ENCODE peak calls at places on chromosome 10, in seven cellular contexts. One of them, this sample, is unnamed.

GRCh38 chr10:59807629-59808620 is 54.7 kb upstream of the MRLN start:
- DNase-seq in T-helper 9 cell: no peak
- DNase-seq in astrocyte of the spinal cord: no peak
- DNase-seq in GM19239: no peak
- DNase-seq in hypothalamus: no peak
- DNase-seq in NAMALWA: no peak
- DNase-seq in naive thymus-derived CD8-positive, alpha-beta T cell: no peak
- DNase-seq in this sample: no peak

GRCh38 chr10:100612601-100613595 is 77.2 kb downstream of the HIF1AN start:
- DNase-seq in T-helper 9 cell: no peak
- DNase-seq in astrocyte of the spinal cord: no peak
- DNase-seq in GM19239: no peak
- DNase-seq in hypothalamus: no peak
- DNase-seq in NAMALWA: no peak
- DNase-seq in naive thymus-derived CD8-positive, alpha-beta T cell: no peak
- DNase-seq in this sample: no peak

GRCh38 chr10:58856508-58857240 is 319.8 kb upstream of the PHYHIPL start:
- DNase-seq in T-helper 9 cell: no peak
- DNase-seq in astrocyte of the spinal cord: peak
- DNase-seq in GM19239: no peak
- DNase-seq in hypothalamus: no peak
- DNase-seq in NAMALWA: no peak
- DNase-seq in naive thymus-derived CD8-positive, alpha-beta T cell: no peak
- DNase-seq in this sample: peak

GRCh38 chr10:96337106-96337505 is 21.7 kb downstream of the OPALIN start:
- DNase-seq in T-helper 9 cell: no peak
- DNase-seq in astrocyte of the spinal cord: no peak
- DNase-seq in GM19239: no peak
- DNase-seq in hypothalamus: no peak
- DNase-seq in NAMALWA: no peak
- DNase-seq in naive thymus-derived CD8-positive, alpha-beta T cell: no peak
- DNase-seq in this sample: no peak

GRCh38 chr10:104441601-104442000 is 88.0 kb downstream of the CFAP58 start:
- DNase-seq in T-helper 9 cell: no peak
- DNase-seq in astrocyte of the spinal cord: peak
- DNase-seq in GM19239: no peak
- DNase-seq in hypothalamus: no peak
- DNase-seq in NAMALWA: no peak
- DNase-seq in naive thymus-derived CD8-positive, alpha-beta T cell: no peak
- DNase-seq in this sample: peak

GRCh38 chr10:841535-841934 is 90.0 kb downstream of the LARP4B start:
- DNase-seq in T-helper 9 cell: no peak
- DNase-seq in astrocyte of the spinal cord: no peak
- DNase-seq in GM19239: no peak
- DNase-seq in hypothalamus: no peak
- DNase-seq in NAMALWA: no peak
- DNase-seq in naive thymus-derived CD8-positive, alpha-beta T cell: no peak
- DNase-seq in this sample: no peak

GRCh38 chr10:80104066-80104926 is 25.8 kb downstream of the TMEM254 start:
- DNase-seq in T-helper 9 cell: no peak
- DNase-seq in astrocyte of the spinal cord: peak
- DNase-seq in GM19239: peak
- DNase-seq in hypothalamus: no peak
- DNase-seq in NAMALWA: peak
- DNase-seq in naive thymus-derived CD8-positive, alpha-beta T cell: no peak
- DNase-seq in this sample: peak

GRCh38 chr10:77139145-77139692 is 498.4 kb downstream of the KCNMA1 start:
- DNase-seq in T-helper 9 cell: no peak
- DNase-seq in astrocyte of the spinal cord: no peak
- DNase-seq in GM19239: no peak
- DNase-seq in hypothalamus: no peak
- DNase-seq in NAMALWA: no peak
- DNase-seq in naive thymus-derived CD8-positive, alpha-beta T cell: no peak
- DNase-seq in this sample: no peak

GRCh38 chr10:69860290-69860689 is 58.6 kb downstream of the COL13A1 start:
- DNase-seq in T-helper 9 cell: no peak
- DNase-seq in astrocyte of the spinal cord: no peak
- DNase-seq in GM19239: no peak
- DNase-seq in hypothalamus: no peak
- DNase-seq in NAMALWA: no peak
- DNase-seq in naive thymus-derived CD8-positive, alpha-beta T cell: no peak
- DNase-seq in this sample: no peak

GRCh38 chr10:6065845-6066244 is 3.7 kb upstream of the IL2RA start:
- DNase-seq in T-helper 9 cell: no peak
- DNase-seq in astrocyte of the spinal cord: no peak
- DNase-seq in GM19239: no peak
- DNase-seq in hypothalamus: no peak
- DNase-seq in NAMALWA: no peak
- DNase-seq in naive thymus-derived CD8-positive, alpha-beta T cell: no peak
- DNase-seq in this sample: peak

GRCh38 chr10:3891396-3891795 is 106.4 kb upstream of the KLF6 start:
- DNase-seq in T-helper 9 cell: no peak
- DNase-seq in astrocyte of the spinal cord: no peak
- DNase-seq in GM19239: no peak
- DNase-seq in hypothalamus: no peak
- DNase-seq in NAMALWA: no peak
- DNase-seq in naive thymus-derived CD8-positive, alpha-beta T cell: no peak
- DNase-seq in this sample: no peak

GRCh38 chr10:63553473-63553872 is 32.3 kb downstream of the REEP3 start:
- DNase-seq in T-helper 9 cell: no peak
- DNase-seq in astrocyte of the spinal cord: no peak
- DNase-seq in GM19239: no peak
- DNase-seq in hypothalamus: no peak
- DNase-seq in NAMALWA: no peak
- DNase-seq in naive thymus-derived CD8-positive, alpha-beta T cell: no peak
- DNase-seq in this sample: no peak

GRCh38 chr10:63137306-63137705 is 4.2 kb downstream of the NRBF2 start:
- DNase-seq in T-helper 9 cell: no peak
- DNase-seq in astrocyte of the spinal cord: peak
- DNase-seq in GM19239: no peak
- DNase-seq in hypothalamus: no peak
- DNase-seq in NAMALWA: no peak
- DNase-seq in naive thymus-derived CD8-positive, alpha-beta T cell: no peak
- DNase-seq in this sample: peak

GRCh38 chr10:48523820-48524758 is 80.8 kb downstream of the ARHGAP22 start:
- DNase-seq in T-helper 9 cell: no peak
- DNase-seq in astrocyte of the spinal cord: peak
- DNase-seq in GM19239: no peak
- DNase-seq in hypothalamus: no peak
- DNase-seq in NAMALWA: no peak
- DNase-seq in naive thymus-derived CD8-positive, alpha-beta T cell: no peak
- DNase-seq in this sample: peak

GRCh38 chr10:551489-552252 is 137.8 kb downstream of the DIP2C start:
- DNase-seq in T-helper 9 cell: no peak
- DNase-seq in astrocyte of the spinal cord: no peak
- DNase-seq in GM19239: no peak
- DNase-seq in hypothalamus: no peak
- DNase-seq in NAMALWA: no peak
- DNase-seq in naive thymus-derived CD8-positive, alpha-beta T cell: no peak
- DNase-seq in this sample: no peak

GRCh38 chr10:86958109-86958830 is at the start of gene SNCG:
- DNase-seq in T-helper 9 cell: no peak
- DNase-seq in astrocyte of the spinal cord: no peak
- DNase-seq in GM19239: no peak
- DNase-seq in hypothalamus: no peak
- DNase-seq in NAMALWA: no peak
- DNase-seq in naive thymus-derived CD8-positive, alpha-beta T cell: no peak
- DNase-seq in this sample: no peak

This sample was measured in cardiac fibroblast.